ENCODE peak calls at places on chromosomes 4 and X, in six cellular contexts. W, G, H, N, B and O are unnamed samples.

GRCh38 chr4:12778191-12778590 is 705.9 kb downstream of the RAB28 start:
- DNase-seq in W (no peak), G (no peak), H (no peak), N (no peak), B (no peak), O (no peak)

GRCh38 chr4:40380647-40381046 is 45.5 kb downstream of the CHRNA9 start:
- DNase-seq in W (no peak), G (no peak), H (no peak), N (no peak), B (no peak), O (no peak)

GRCh38 chrX:46770817-46771163 is 11.9 kb upstream of the SLC9A7 start:
- DNase-seq in W (no peak), G (peak), H (no peak), N (no peak), B (no peak), O (no peak)

GRCh38 chr4:183424109-183424751 is 20.2 kb upstream of the CDKN2AIP start:
- DNase-seq in W (no peak), G (no peak), H (no peak), N (no peak), B (no peak), O (no peak)

GRCh38 chr4:84535901-84536300 is 36.8 kb upstream of the NKX6-1 start:
- DNase-seq in W (no peak), G (no peak), H (no peak), N (no peak), B (no peak), O (no peak)

GRCh38 chr4:76539979-76540378 is 105.0 kb downstream of the SHROOM3 start:
- DNase-seq in W (no peak), G (no peak), H (no peak), N (no peak), B (no peak), O (no peak)

GRCh38 chr4:92299152-92299551 is 4.6 kb upstream of the GRID2 start:
- DNase-seq in W (no peak), G (peak), H (no peak), N (no peak), B (no peak), O (no peak)

GRCh38 chrX:37905436-37906147 is 58.2 kb upstream of the DYNLT3 start:
- DNase-seq in W (no peak), G (peak), H (no peak), N (peak), B (no peak), O (peak)

GRCh38 chr4:172818901-172819300 is 349.7 kb upstream of the GALNT7 start:
- DNase-seq in W (no peak), G (no peak), H (no peak), N (no peak), B (no peak), O (no peak)

GRCh38 chr4:174332741-174333493 is 49.2 kb downstream of the CEP44 start:
- DNase-seq in W (no peak), G (no peak), H (no peak), N (no peak), B (no peak), O (no peak)

GRCh38 chr4:184936071-184936470 is 82.2 kb upstream of the HELT start:
- DNase-seq in W (no peak), G (no peak), H (no peak), N (no peak), B (no peak), O (no peak)

GRCh38 chr4:13700196-13701140 is 72.9 kb upstream of the BOD1L1 start:
- DNase-seq in W (no peak), G (peak), H (no peak), N (no peak), B (no peak), O (no peak)

GRCh38 chrX:75132672-75133071 is 23.4 kb downstream of the ABCB7 start:
- DNase-seq in W (no peak), G (no peak), H (no peak), N (no peak), B (no peak), O (no peak)

GRCh38 chr4:73735231-73735630 is 5.1 kb upstream of the CXCL8 start:
- DNase-seq in W (no peak), G (peak), H (peak), N (no peak), B (no peak), O (no peak)

GRCh38 chr4:3082915-3083515 is 8.5 kb downstream of the HTT start:
- DNase-seq in W (no peak), G (no peak), H (no peak), N (no peak), B (no peak), O (no peak)

GRCh38 chrX:9260603-9261002 is 204.3 kb upstream of the TBL1X start:
- DNase-seq in W (no peak), G (no peak), H (no peak), N (no peak), B (no peak), O (no peak)

GRCh38 chr4:154954117-154954516 is 173.0 kb downstream of the RBM46 start:
- DNase-seq in W (no peak), G (no peak), H (no peak), N (no peak), B (no peak), O (no peak)

GRCh38 chrX:109760922-109761250 is 27.8 kb upstream of the ACSL4 start:
- DNase-seq in W (no peak), G (no peak), H (no peak), N (no peak), B (no peak), O (no peak)

GRCh38 chr4:190017357-190018200 is 9.5 kb downstream of the FRG2 start:
- DNase-seq in W (no peak), G (peak), H (no peak), N (no peak), B (no peak), O (no peak)

GRCh38 chr4:48963042-48963679 is 22.9 kb upstream of the CWH43 start:
- DNase-seq in W (no peak), G (peak), H (peak), N (peak), B (peak), O (peak)

GRCh38 chrX:72304877-72305276 is 837 bp downstream of the CITED1 start:
- DNase-seq in W (no peak), G (no peak), H (no peak), N (no peak), B (no peak), O (no peak)

GRCh38 chr4:76666940-76667532 is 230.9 kb downstream of the SOWAHB start:
- DNase-seq in W (no peak), G (no peak), H (no peak), N (no peak), B (no peak), O (no peak)

GRCh38 chr4:184310171-184310567 is 92.5 kb upstream of the ENPP6 start:
- DNase-seq in W (no peak), G (no peak), H (no peak), N (no peak), B (no peak), O (no peak)

GRCh38 chrX:23292979-23293651 is 41.5 kb upstream of the PTCHD1 start:
- DNase-seq in W (no peak), G (peak), H (no peak), N (no peak), B (no peak), O (no peak)

GRCh38 chr4:77044458-77045124 is 31.2 kb downstream of the CCNI start:
- DNase-seq in W (no peak), G (peak), H (peak), N (no peak), B (no peak), O (no peak)

GRCh38 chrX:24494544-24495113 is 29.5 kb downstream of the PDK3 start:
- DNase-seq in W (no peak), G (peak), H (no peak), N (no peak), B (peak), O (peak)

GRCh38 chr4:131609039-131609438 is 1540.1 kb upstream of the PCDH10 start:
- DNase-seq in W (no peak), G (peak), H (no peak), N (no peak), B (no peak), O (no peak)

GRCh38 chrX:121256653-121257052 is 209.2 kb downstream of the GLUD2 start:
- DNase-seq in W (no peak), G (no peak), H (no peak), N (no peak), B (no peak), O (no peak)

GRCh38 chr4:67624939-67625338 is 66.4 kb downstream of the STAP1 start:
- DNase-seq in W (no peak), G (no peak), H (no peak), N (no peak), B (no peak), O (no peak)

GRCh38 chr4:148786699-148787098 is 344.5 kb upstream of the NR3C2 start:
- DNase-seq in W (no peak), G (no peak), H (no peak), N (no peak), B (no peak), O (no peak)

GRCh38 chr4:148790246-148790645 is 348.0 kb upstream of the NR3C2 start:
- DNase-seq in W (no peak), G (no peak), H (no peak), N (no peak), B (no peak), O (no peak)

GRCh38 chr4:148790691-148791090 is 348.5 kb upstream of the NR3C2 start:
- DNase-seq in W (no peak), G (peak), H (no peak), N (no peak), B (no peak), O (no peak)

GRCh38 chr4:148787831-148788477 is 345.7 kb upstream of the NR3C2 start:
- DNase-seq in W (no peak), G (peak), H (no peak), N (no peak), B (no peak), O (no peak)

DNA sequence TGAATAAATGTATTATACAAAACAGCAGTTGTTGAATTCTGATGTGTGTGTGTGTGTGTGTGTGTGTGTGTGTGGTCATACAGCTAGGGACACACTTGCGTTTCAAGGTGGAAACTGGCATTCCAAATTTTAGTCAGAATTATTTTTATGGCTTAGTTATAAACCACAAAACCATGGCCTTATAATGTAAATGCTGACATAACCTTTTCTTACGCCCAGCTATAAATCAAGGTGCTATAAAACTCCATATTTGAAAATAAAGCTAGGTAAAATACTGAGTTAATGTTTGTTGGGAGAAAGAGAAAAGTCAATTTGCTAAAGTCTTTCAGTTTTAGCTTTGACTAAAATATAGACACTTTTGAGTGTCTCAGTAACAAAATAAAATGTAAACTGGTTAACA is 345.1 kb upstream of the NR3C2 start:
- DNase-seq in W (no peak), G (no peak), H (no peak), N (no peak), B (no peak), O (no peak)
- H3K4me3 ChIP-seq in W (no peak), G (no peak), H (no peak), N (no peak), B (no peak), O (no peak)

GRCh38 chr4:83034630-83035494 is at the start of gene COPS4:
- DNase-seq in W (peak), G (peak), H (peak), N (peak), B (peak), O (peak)

GRCh38 chr4:83040269-83040668 is 5.3 kb downstream of the COPS4 start:
- DNase-seq in W (no peak), G (no peak), H (no peak), N (no peak), B (no peak), O (no peak)

DNA sequence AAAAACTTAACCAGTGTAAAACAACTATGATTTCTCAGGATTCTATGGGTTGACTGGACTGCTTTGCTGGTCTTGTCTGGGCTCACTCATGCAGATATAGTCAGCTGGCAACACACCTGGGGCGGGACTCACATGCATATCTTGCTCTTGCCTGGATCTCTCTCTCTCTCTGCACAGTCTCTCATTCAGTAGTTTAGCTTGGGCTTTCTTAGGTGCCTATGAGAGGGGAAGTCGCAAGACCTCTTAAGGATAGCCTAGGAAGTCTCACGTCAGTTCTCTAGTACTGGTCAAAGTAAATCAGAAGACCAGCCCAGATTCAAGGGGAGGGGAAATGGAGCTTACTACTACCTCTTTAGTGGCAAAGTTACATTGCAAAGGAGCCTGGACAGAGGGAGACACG is 2.0 kb downstream of the COPS4 start:
- DNase-seq in W (no peak), G (no peak), H (no peak), N (no peak), B (no peak), O (no peak)
- H3K27ac ChIP-seq in W (no peak), G (no peak), H (no peak), N (no peak), B (no peak), O (no peak)

GRCh38 chr4:188178806-188179205 is 39.6 kb downstream of the TRIML1 start:
- DNase-seq in W (no peak), G (no peak), H (no peak), N (no peak), B (no peak), O (no peak)

GRCh38 chr4:188178276-188178675 is 39.0 kb downstream of the TRIML1 start:
- DNase-seq in W (no peak), G (peak), H (no peak), N (no peak), B (no peak), O (no peak)

GRCh38 chr4:188171551-188171950 is 32.3 kb downstream of the TRIML1 start:
- DNase-seq in W (no peak), G (no peak), H (no peak), N (no peak), B (no peak), O (no peak)

GRCh38 chr4:188175288-188175687 is 36.0 kb downstream of the TRIML1 start:
- DNase-seq in W (no peak), G (no peak), H (no peak), N (no peak), B (no peak), O (no peak)
- H3K4me3 ChIP-seq in W (no peak), G (no peak), H (no peak), N (no peak), B (no peak), O (no peak)

DNA sequence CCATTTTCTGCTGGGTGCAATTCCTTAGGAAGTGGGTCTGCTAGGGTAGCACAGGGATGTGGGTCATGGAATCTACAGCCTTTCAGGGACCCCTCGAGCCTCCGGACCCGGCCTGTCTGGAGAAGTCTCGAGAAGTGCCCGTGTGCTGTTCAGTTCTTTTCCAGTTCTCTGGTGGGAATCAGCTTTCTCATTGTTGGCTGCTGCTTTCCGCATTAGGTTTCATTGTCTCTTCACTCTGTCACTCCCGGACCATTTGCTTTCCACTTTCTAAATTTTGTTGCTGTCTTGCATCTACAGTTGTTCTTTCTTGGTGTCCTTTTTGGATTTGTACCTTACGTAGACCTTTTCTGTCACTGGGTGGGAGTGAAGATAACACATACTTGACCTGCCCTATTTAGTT is 6.1 kb downstream of the RAB9A start:
- DNase-seq in W (no peak), G (no peak), H (no peak), N (no peak), B (no peak), O (no peak)
- H3K27ac ChIP-seq in W (no peak), G (no peak), H (peak), N (no peak), B (no peak), O (no peak)

DNA sequence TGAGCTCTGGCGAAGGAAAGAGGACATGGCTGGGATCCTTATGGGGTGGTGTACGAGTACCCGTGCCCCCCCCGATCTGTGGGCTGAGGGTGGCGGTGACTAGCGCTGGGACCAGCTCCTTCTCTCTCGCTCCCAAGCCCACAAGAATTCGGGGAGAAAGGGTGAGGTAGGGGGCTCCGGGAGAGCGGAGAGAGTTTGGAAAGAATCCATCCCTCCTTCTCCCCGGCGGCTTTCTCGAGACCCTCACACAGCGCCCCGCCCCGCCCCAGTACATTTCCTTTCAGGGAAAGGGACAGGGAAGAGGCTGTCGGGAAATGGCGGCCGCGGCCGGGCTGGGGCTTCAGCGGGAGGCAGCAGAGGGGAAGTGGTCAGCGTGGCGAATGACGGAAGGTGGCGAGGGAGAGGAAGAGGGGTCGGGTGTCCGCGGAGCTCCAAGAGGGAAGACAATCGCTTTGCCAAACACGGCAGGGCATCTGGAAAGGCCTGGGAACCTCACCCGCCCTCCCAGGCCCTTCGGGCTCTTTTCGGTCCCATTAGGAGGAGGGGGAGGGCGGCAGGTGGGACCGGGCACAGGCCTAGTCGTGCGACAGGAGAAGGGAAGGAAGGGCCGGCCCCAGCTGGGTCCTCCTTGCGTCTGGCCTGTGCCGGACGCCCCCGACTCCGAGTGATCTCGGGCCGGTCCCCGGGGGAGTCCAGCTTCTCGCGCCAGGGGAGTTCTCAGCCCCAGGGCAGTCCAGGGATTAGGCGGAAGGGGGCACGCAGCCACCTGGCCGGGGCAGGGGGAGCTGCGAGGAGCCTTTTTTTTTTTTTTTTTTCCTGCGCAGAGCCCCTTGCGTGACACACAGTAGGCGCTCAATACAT is 10.2 kb downstream of the HNRNPH2 start:
- DNase-seq in W (peak), G (peak), H (no peak), N (peak), B (no peak), O (peak)
- H3K4me3 ChIP-seq in W (peak), G (peak), H (peak), N (peak), B (peak), O (peak)

GRCh38 chr4:61507091-61507490 is 307.0 kb downstream of the ADGRL3 start:
- DNase-seq in W (no peak), G (no peak), H (no peak), N (no peak), B (no peak), O (no peak)
- H3K27ac ChIP-seq in W (no peak), G (no peak), H (no peak), N (no peak), B (no peak), O (no peak)

GRCh38 chrX:1536712-1537030 is 314 bp downstream of the P2RY8 start:
- DNase-seq in W (peak), G (no peak), H (no peak), N (no peak), B (no peak), O (no peak)
- H3K4me3 ChIP-seq in W (peak), G (no peak), H (peak), N (no peak), B (peak), O (no peak)